ENCODE peak calls at places on chromosomes 13 and 19, in seven cellular contexts. X, Z, E, K, P, I and F are unnamed samples.

GRCh38 chr19:12841094-12841493 is 2.8 kb downstream of the MAST1 start:
- DNase-seq in X (no peak), Z (no peak), E (no peak), K (no peak), P (peak), I (peak), F (no peak)

GRCh38 chr19:34985249-34986022 is 14.7 kb upstream of the GRAMD1A start:
- DNase-seq in X (no peak), Z (no peak), E (no peak), K (no peak), P (no peak), I (no peak), F (peak)

GRCh38 chr13:111161601-111162600 is 46.8 kb downstream of the ARHGEF7 start:
- DNase-seq in X (no peak), Z (no peak), E (no peak), K (no peak), P (no peak), I (no peak), F (no peak)

GRCh38 chr19:7769171-7769570 is 6.1 kb downstream of the CLEC4M start:
- DNase-seq in X (no peak), Z (no peak), E (no peak), K (no peak), P (no peak), I (no peak), F (no peak)

GRCh38 chr13:26585136-26585535 is 27.7 kb downstream of the WASF3 start:
- DNase-seq in X (no peak), Z (no peak), E (no peak), K (no peak), P (no peak), I (no peak), F (no peak)

GRCh38 chr19:50551713-50552187 is 16.5 kb downstream of the LRRC4B start:
- DNase-seq in X (no peak), Z (peak), E (peak), K (no peak), P (no peak), I (peak), F (no peak)

GRCh38 chr13:44627441-44627840 is 51.3 kb upstream of the TSC22D1 start:
- DNase-seq in X (no peak), Z (no peak), E (no peak), K (no peak), P (no peak), I (no peak), F (no peak)

GRCh38 chr19:35731353-35731752 is 10.9 kb downstream of the IGFLR1 start:
- DNase-seq in X (no peak), Z (no peak), E (no peak), K (no peak), P (no peak), I (no peak), F (no peak)

GRCh38 chr13:51113186-51113881 is 2.3 kb upstream of the C13orf42 start:
- DNase-seq in X (no peak), Z (no peak), E (no peak), K (no peak), P (no peak), I (no peak), F (no peak)

GRCh38 chr19:8262431-8262830 is 45.7 kb downstream of the CD320 start:
- DNase-seq in X (no peak), Z (no peak), E (no peak), K (no peak), P (no peak), I (no peak), F (no peak)

GRCh38 chr13:105982219-105982618 is 553.2 kb downstream of the EFNB2 start:
- DNase-seq in X (no peak), Z (no peak), E (no peak), K (no peak), P (no peak), I (no peak), F (no peak)